ENCODE peak calls at places on chromosome 17, in four cellular contexts. D, I, F and H are unnamed samples.

GRCh38 chr17:1766382-1767135 is 4.7 kb downstream of the SERPINF1 start:
- DNase-seq in D (no peak), I (peak; percentile 61), F (no peak), H (no peak)

GRCh38 chr17:33291248-33292183 is 1.6 kb downstream of the ASIC2 start:
- DNase-seq in D (peak; percentile 27), I (peak; percentile 49), F (peak; percentile 24), H (no peak)

GRCh38 chr17:48457080-48457836 is 27.2 kb upstream of the SKAP1 start:
- DNase-seq in D (peak; percentile 62), I (peak; percentile 72), F (peak; percentile 53), H (peak; percentile 50)

GRCh38 chr17:59769891-59770290 is 62.4 kb downstream of the VMP1 start:
- DNase-seq in D (no peak), I (no peak), F (peak; percentile 23), H (no peak)

GRCh38 chr17:82647593-82648164 is 565 bp downstream of the WDR45B start:
- DNase-seq in D (peak; percentile 53), I (peak; percentile 73), F (no peak), H (no peak)

GRCh38 chr17:50055426-50056216 is at the start of gene ITGA3:
- DNase-seq in D (peak; percentile 76), I (peak; percentile 82), F (peak; percentile 93), H (peak; percentile 76)

GRCh38 chr17:1909985-1910384 is 80.2 kb downstream of the RPA1 start:
- DNase-seq in D (no peak), I (no peak), F (no peak), H (no peak)

GRCh38 chr17:15444805-15445204 is 22.6 kb downstream of the CDRT4 start:
- DNase-seq in D (no peak), I (no peak), F (no peak), H (no peak)

GRCh38 chr17:951388-952132 is 28.0 kb downstream of the NXN start:
- DNase-seq in D (no peak), I (no peak), F (peak; percentile 92), H (peak; percentile 74)

GRCh38 chr17:67050066-67050465 is 5.7 kb downstream of the CACNG1 start:
- DNase-seq in D (no peak), I (no peak), F (no peak), H (no peak)

GRCh38 chr17:66764559-66764958 is 70.4 kb upstream of the CACNG5 start:
- DNase-seq in D (no peak), I (no peak), F (no peak), H (no peak)

GRCh38 chr17:2190014-2190413 is 113.6 kb downstream of the SMG6 start:
- DNase-seq in D (no peak), I (peak; percentile 63), F (no peak), H (peak; percentile 72)

GRCh38 chr17:66426397-66427033 is 124.1 kb downstream of the PRKCA start:
- DNase-seq in D (peak; percentile 43), I (no peak), F (no peak), H (peak; percentile 39)

GRCh38 chr17:59366040-59366757 is 34.7 kb downstream of the YPEL2 start:
- DNase-seq in D (no peak), I (no peak), F (no peak), H (no peak)

GRCh38 chr17:59725691-59726090 is 18.2 kb downstream of the VMP1 start:
- DNase-seq in D (no peak), I (no peak), F (no peak), H (peak; percentile 86)

GRCh38 chr17:78541488-78542237 is 35.5 kb downstream of the DNAH17 start:
- DNase-seq in D (no peak), I (no peak), F (no peak), H (no peak)

GRCh38 chr17:31068291-31068690 is 26.5 kb upstream of the NF1 start:
- DNase-seq in D (peak; percentile 20), I (no peak), F (no peak), H (no peak)

GRCh38 chr17:47225436-47225858 is 16.3 kb downstream of the MYL4 start:
- DNase-seq in D (no peak), I (no peak), F (peak; percentile 92), H (peak; percentile 96)

GRCh38 chr17:32102697-32103096 is 39.6 kb upstream of the RHOT1 start:
- DNase-seq in D (no peak), I (no peak), F (no peak), H (peak; percentile 42)

GRCh38 chr17:77821114-77821513 is 137.4 kb upstream of the TNRC6C start:
- DNase-seq in D (no peak), I (peak; percentile 48), F (no peak), H (no peak)

GRCh38 chr17:32876414-32877163 is at the start of gene MYO1D:
- DNase-seq in D (peak; percentile 86), I (peak; percentile 59), F (no peak), H (no peak)

GRCh38 chr17:66466933-66467367 is 164.5 kb downstream of the PRKCA start:
- DNase-seq in D (no peak), I (no peak), F (peak; percentile 99), H (peak; percentile 99)

GRCh38 chr17:55582910-55583309 is 71.7 kb upstream of the SMIM36 start:
- DNase-seq in D (no peak), I (no peak), F (no peak), H (no peak)

GRCh38 chr17:49450735-49451134 is 36.1 kb upstream of the PHB1 start:
- DNase-seq in D (no peak), I (no peak), F (peak; percentile 19), H (peak; percentile 4)

GRCh38 chr17:2123467-2124251 is 68.8 kb downstream of the HIC1 start:
- DNase-seq in D (peak; percentile 33), I (no peak), F (peak; percentile 40), H (peak; percentile 85)

GRCh38 chr17:81106716-81107115 is 58.6 kb upstream of the PVALEF start:
- DNase-seq in D (no peak), I (no peak), F (no peak), H (no peak)

GRCh38 chr17:17071531-17072360 is 29.5 kb downstream of the MPRIP start:
- DNase-seq in D (no peak), I (no peak), F (no peak), H (no peak)

GRCh38 chr17:53390575-53390974 is 432.2 kb upstream of the KIF2B start:
- DNase-seq in D (no peak), I (no peak), F (no peak), H (no peak)

DNA sequence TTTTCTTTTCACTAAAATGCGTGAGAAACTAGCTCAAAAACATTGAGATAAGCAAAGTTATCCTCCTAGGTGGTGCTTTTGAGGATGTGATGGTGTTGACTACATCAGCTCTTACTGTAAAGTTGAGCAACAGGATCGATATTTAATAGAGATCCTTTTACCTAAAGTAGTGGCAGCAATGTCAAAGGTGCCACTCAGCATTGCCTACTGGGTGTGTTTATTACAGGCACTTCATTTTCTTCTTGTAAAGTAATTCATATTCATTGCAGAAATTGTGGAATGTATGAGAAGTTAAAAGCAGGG is 1.4 kb downstream of the PSMD3 start:
- DNase-seq in D (no peak), I (no peak), F (no peak), H (no peak)
- H3K4me3 ChIP-seq in D (peak overlapping the region; percentile 99), I (peak overlapping the region; percentile 77), F (peak overlapping the region; percentile 68), H (peak overlapping the region; percentile 95)

DNA sequence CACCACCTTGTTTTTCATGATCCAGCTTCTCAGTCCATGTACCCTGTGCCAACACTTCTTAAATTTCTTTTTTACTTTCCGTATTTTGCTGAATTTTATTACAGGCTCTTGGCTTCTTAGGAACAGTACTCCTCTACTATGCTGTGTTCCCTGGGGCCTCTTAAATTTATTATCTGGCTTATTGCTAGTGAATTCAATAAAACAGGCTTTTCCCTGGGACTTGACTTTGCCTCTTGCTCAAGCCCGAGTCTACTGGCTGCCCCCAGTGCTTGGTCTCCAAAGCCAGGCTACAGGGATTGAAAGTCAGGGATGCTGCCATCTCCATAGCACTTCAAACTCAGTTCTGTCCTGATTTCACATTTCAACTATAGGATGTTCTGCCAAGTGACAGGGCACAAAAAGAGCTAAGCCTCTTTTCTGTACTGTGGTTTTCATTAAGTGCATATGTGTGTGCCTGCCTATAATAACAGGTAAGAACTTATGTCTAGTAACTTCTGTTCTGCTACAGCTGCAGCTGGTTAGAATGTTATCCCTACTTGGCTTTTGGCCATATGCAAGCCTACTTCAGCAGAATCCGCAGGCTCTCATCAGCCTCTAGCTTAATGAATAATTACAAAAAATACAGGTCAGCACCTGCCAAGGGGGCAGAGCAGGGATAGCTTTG is 8.4 kb downstream of the FAM20A start:
- DNase-seq in D (no peak), I (peak; percentile 56), F (no peak), H (peak; percentile 35)
- TF ChIP-seq CTCF in D (no peak), I (no peak), F (no peak), H (no peak)

DNA sequence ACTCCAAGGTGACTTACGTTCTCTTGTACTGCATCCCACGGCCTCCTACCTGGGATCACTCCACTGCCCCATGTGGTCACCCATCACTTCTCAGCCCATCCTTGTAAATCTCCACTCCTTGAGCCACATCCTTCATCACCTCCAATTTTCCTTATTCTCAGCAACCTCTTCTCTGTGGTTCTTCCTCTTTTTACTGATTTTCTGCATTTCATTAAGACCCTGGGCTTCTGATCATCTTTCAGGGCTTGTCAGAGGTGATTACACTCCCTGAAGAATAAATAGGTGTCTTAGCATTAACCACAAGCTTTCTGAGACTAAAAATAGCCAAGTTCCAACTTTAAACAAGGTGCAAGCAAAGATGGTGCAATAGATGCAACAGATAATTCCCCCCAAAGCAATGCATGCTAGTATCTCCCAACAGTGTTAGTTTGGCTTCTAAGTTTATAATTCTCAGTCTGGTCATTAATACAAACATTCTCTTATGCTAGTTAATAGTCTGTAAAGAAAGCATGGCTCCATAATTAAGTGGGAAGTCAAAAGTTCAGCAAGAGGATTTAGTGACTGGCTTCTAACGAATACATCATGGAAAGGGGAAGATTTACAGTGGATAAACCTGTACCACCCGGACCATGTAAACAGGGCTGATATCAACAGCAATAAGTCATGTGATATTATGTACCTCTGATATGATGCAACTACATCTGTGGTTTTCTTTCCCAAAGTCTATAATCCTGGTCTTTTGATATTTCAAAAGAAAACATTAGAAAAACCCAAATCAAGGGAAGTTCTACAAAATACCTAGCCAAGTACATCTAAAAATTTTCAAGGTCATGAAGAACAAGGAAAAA is 47.4 kb upstream of the FOXJ1 start:
- DNase-seq in D (peak; percentile 31), I (no peak), F (no peak), H (no peak)
- H3K4me3 ChIP-seq in D (no peak overlapping the region), I (no peak overlapping the region), F (no peak overlapping the region), H (no peak overlapping the region)

DNA sequence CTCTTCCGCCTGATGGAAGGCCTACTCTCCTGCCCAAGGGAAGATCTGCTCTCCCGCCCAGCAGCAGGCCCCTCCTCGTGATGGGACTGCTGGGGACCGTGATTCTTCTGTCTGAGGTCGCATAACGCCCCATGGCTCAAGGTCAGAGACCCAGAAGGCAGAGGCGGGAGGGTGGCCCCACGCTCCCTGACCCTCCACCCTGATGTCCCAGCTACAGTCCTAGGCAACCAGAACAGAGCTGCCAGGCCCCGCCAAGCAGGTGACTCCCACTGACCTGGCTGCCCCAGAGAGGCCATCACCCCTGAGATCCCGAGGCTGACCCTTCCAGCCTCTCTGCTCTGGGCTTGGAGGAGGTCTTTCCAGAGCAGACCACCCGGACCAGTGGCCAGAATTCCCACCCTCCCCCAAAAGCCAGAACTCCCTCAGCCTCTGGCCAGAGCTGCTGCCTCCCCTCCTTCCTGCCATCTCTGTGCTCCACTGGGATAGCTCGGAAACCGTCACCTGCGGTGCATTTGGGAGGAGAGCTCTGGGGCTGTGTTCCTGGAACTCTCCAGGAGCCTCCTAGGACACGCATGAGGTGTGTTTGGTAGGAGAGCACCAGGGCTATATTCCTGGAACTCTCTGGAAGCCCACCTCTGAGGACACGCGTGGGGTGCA is 7.3 kb downstream of the ENPP7 start:
- DNase-seq in D (no peak), I (no peak), F (no peak), H (no peak)
- TF ChIP-seq CTCF in D (no peak), I (no peak), F (no peak), H (no peak)